ENCODE peak calls at places on chromosomes 3 and 15, in nine cellular contexts. N is SK-N-DZ; E is astrocyte; Z is left ventricle myocardium inferior; W is stimulated activated CD8-positive, alpha-beta memory T cell treated with anti-CD3 and anti-CD28 coated beads, Interleukin-15, amount 100 ng/mL, for 1 hour; R is progenitor cell of endocrine pancreas; V is activated CD4-positive, alpha-beta memory T cell treated with anti-CD3 and anti-CD28 coated beads for 36 hours; A is GM12865; C is D721Med. T is an unnamed sample.

GRCh38 chr3:105533955-105534354 is 167.2 kb downstream of the ALCAM start:
- DNase-seq in N (no peak), E (peak), Z (no peak), W (no peak), R (no peak), V (no peak), A (no peak), C (no peak), T (no peak)

GRCh38 chr15:99437315-99438221 is 128.2 kb upstream of the MEF2A start:
- DNase-seq in N (no peak), E (no peak), Z (no peak), W (no peak), R (peak), V (no peak), A (no peak), C (no peak), T (no peak)

GRCh38 chr3:89256882-89257281 is 149.5 kb downstream of the EPHA3 start:
- DNase-seq in N (no peak), E (no peak), Z (no peak), W (no peak), R (no peak), V (no peak), A (no peak), C (no peak), T (no peak)

GRCh38 chr3:133472242-133472641 is 72.4 kb downstream of the BFSP2 start:
- DNase-seq in N (no peak), E (no peak), Z (no peak), W (no peak), R (no peak), V (no peak), A (no peak), C (no peak), T (no peak)

GRCh38 chr15:67296188-67296587 is 41.6 kb downstream of the IQCH start:
- DNase-seq in N (no peak), E (no peak), Z (no peak), W (no peak), R (no peak), V (no peak), A (no peak), C (no peak), T (no peak)

GRCh38 chr3:134009345-134010000 is 20.3 kb downstream of the SLCO2A1 start:
- DNase-seq in N (no peak), E (peak), Z (no peak), W (no peak), R (no peak), V (no peak), A (no peak), C (no peak), T (no peak)

GRCh38 chr3:52487050-52487787 is 7.9 kb upstream of the STAB1 start:
- DNase-seq in N (no peak), E (no peak), Z (no peak), W (no peak), R (no peak), V (no peak), A (no peak), C (no peak), T (no peak)

GRCh38 chr15:63169796-63170195 is 12.5 kb upstream of the RPS27L start:
- DNase-seq in N (no peak), E (no peak), Z (no peak), W (no peak), R (no peak), V (no peak), A (no peak), C (no peak), T (no peak)

GRCh38 chr3:54222318-54222717 is 100.0 kb downstream of the CACNA2D3 start:
- DNase-seq in N (no peak), E (no peak), Z (no peak), W (no peak), R (no peak), V (no peak), A (no peak), C (no peak), T (no peak)

GRCh38 chr3:159128628-159129027 is 326.8 kb downstream of the MFSD1 start:
- DNase-seq in N (no peak), E (peak), Z (no peak), W (no peak), R (no peak), V (no peak), A (no peak), C (no peak), T (no peak)

GRCh38 chr15:39411102-39411989 is 169.5 kb upstream of the THBS1 start:
- DNase-seq in N (no peak), E (peak), Z (no peak), W (no peak), R (no peak), V (peak), A (peak), C (no peak), T (no peak)

GRCh38 chr3:143182861-143183667 is 63.5 kb downstream of the CHST2 start:
- DNase-seq in N (no peak), E (no peak), Z (no peak), W (no peak), R (no peak), V (no peak), A (no peak), C (no peak), T (no peak)

GRCh38 chr3:195914648-195915473 is 6.5 kb upstream of the TNK2 start:
- DNase-seq in N (peak), E (peak), Z (peak), W (peak), R (peak), V (peak), A (peak), C (peak), T (peak)

GRCh38 chr15:91887321-91887720 is 33.8 kb downstream of the SLCO3A1 start:
- DNase-seq in N (no peak), E (no peak), Z (peak), W (no peak), R (no peak), V (no peak), A (no peak), C (no peak), T (no peak)

GRCh38 chr3:114213262-114213668 is 24.1 kb downstream of the ZNF80 start:
- DNase-seq in N (no peak), E (peak), Z (no peak), W (no peak), R (no peak), V (no peak), A (no peak), C (no peak), T (no peak)

GRCh38 chr3:184299488-184300376 is 691 bp downstream of the PSMD2 start:
- DNase-seq in N (no peak), E (peak), Z (no peak), W (no peak), R (no peak), V (no peak), A (no peak), C (no peak), T (no peak)

GRCh38 chr3:155944081-155944480 is 73.6 kb downstream of the GMPS start:
- DNase-seq in N (no peak), E (no peak), Z (no peak), W (no peak), R (no peak), V (no peak), A (no peak), C (no peak), T (no peak)

GRCh38 chr15:89116404-89116803 is 28.1 kb downstream of the ABHD2 start:
- DNase-seq in N (no peak), E (peak), Z (no peak), W (no peak), R (no peak), V (no peak), A (no peak), C (no peak), T (no peak)

GRCh38 chr3:74883690-74884089 is 269.2 kb upstream of the CNTN3 start:
- DNase-seq in N (peak), E (no peak), Z (no peak), W (no peak), R (no peak), V (no peak), A (no peak), C (no peak), T (no peak)

GRCh38 chr3:20099020-20099539 is 58.8 kb downstream of the KAT2B start:
- DNase-seq in N (no peak), E (no peak), Z (no peak), W (no peak), R (no peak), V (no peak), A (no peak), C (no peak), T (no peak)

GRCh38 chr15:59306520-59307163 is 66.0 kb downstream of the MYO1E start:
- DNase-seq in N (no peak), E (peak), Z (no peak), W (no peak), R (no peak), V (no peak), A (no peak), C (no peak), T (no peak)

GRCh38 chr15:55914446-55914845 is 79.0 kb downstream of the NEDD4 start:
- DNase-seq in N (no peak), E (peak), Z (no peak), W (no peak), R (no peak), V (no peak), A (no peak), C (no peak), T (no peak)

GRCh38 chr15:62895905-62896316 is 146.6 kb upstream of the TPM1 start:
- DNase-seq in N (no peak), E (peak), Z (no peak), W (no peak), R (no peak), V (no peak), A (no peak), C (no peak), T (peak)

GRCh38 chr3:152399374-152399773 is 130.6 kb downstream of the MBNL1 start:
- DNase-seq in N (no peak), E (peak), Z (no peak), W (no peak), R (no peak), V (no peak), A (no peak), C (no peak), T (no peak)

T was measured in kidney epithelial cell.